ENCODE peak calls at places on chromosomes 13 and 19, in seven cellular contexts. U is amygdala; E is stimulated activated CD4-positive, alpha-beta T cell treated with anti-CD3 and anti-CD28 coated beads, Interleukin-12 subunit alpha, Interleukin-12 subunit beta, amount 100 ng/mL, for 4 hours; R is NCI-H1105; K is pancreas; T is non-pigmented ciliary epithelial cell; N is AG09319. Z is an unnamed sample.

GRCh38 chr19:1936916-1937610 is 3.9 kb upstream of the CSNK1G2 start:
- DNase-seq in K (no peak), T (no peak), U (no peak), N (no peak), E (no peak), R (no peak), Z (no peak)

GRCh38 chr19:4495471-4495870 is 22.8 kb downstream of the PLIN4 start:
- DNase-seq in K (peak; percentile 12), E (no peak), T (no peak), R (no peak), U (no peak), N (no peak), Z (no peak)

GRCh38 chr13:27965740-27966640 is 3.1 kb downstream of the CDX2 start:
- DNase-seq in N (no peak), T (no peak), U (no peak), R (no peak), K (peak; percentile 59), E (no peak), Z (no peak)

GRCh38 chr13:87052731-87053130 is 618.4 kb upstream of the SLITRK5 start:
- DNase-seq in K (no peak), N (no peak), T (no peak), U (no peak), R (no peak), E (no peak), Z (no peak)

GRCh38 chr19:38224014-38224862 is at the start of gene DPF1:
- DNase-seq in R (peak; percentile 69), U (peak; percentile 18), N (no peak), K (no peak), E (peak; percentile 55), T (no peak), Z (no peak)

GRCh38 chr19:35959040-35959967 is 23.1 kb downstream of the LRFN3 start:
- DNase-seq in R (no peak), U (no peak), N (no peak), E (peak; percentile 76), K (no peak), T (no peak), Z (no peak)

GRCh38 chr13:110869231-110869804 is 45.6 kb downstream of the ANKRD10 start:
- DNase-seq in E (no peak), N (no peak), U (no peak), R (no peak), T (no peak), K (no peak), Z (no peak)

GRCh38 chr19:33248553-33248953 is 22.9 kb upstream of the SLC7A10 start:
- DNase-seq in U (no peak), T (no peak), N (no peak), R (no peak), E (no peak), K (no peak), Z (no peak)

GRCh38 chr13:87676254-87677042 is 5.3 kb downstream of the SLITRK5 start:
- DNase-seq in E (no peak), N (no peak), T (no peak), R (no peak), K (no peak), U (no peak), Z (no peak)

GRCh38 chr19:14950421-14950820 is 9.1 kb downstream of the OR7C2 start:
- DNase-seq in E (no peak), T (no peak), K (no peak), U (no peak), N (no peak), R (no peak), Z (no peak)

Z was measured in skeletal muscle cell.